ENCODE peak calls at places on chromosome 17, in six cellular contexts. F is NCI-H446; O is kidney glomerular epithelial cell; W is foreskin fibroblast; A is activated naive CD4-positive, alpha-beta T cell; Q is HFFc6. Y is an unnamed sample.

GRCh38 chr17:35708149-35708548 is 23.3 kb upstream of the RASL10B start:
- DNase-seq in O (no peak), A (no peak), W (no peak), F (no peak), Q (no peak), Y (no peak)

GRCh38 chr17:13671341-13671740 is 69.6 kb upstream of the HS3ST3A1 start:
- DNase-seq in F (no peak), W (no peak), O (no peak), A (no peak), Q (no peak), Y (no peak)

GRCh38 chr17:2952174-2952845 is 111.1 kb downstream of the OR1D5 start:
- DNase-seq in Q (no peak), O (peak), F (no peak), A (no peak), W (no peak), Y (no peak)

GRCh38 chr17:66545918-66546317 is 243.5 kb downstream of the PRKCA start:
- DNase-seq in O (no peak), A (no peak), F (no peak), Q (no peak), W (no peak), Y (no peak)

GRCh38 chr17:28041844-28042656 is 427 bp upstream of the NLK start:
- DNase-seq in W (peak), O (peak), A (no peak), Q (no peak), F (no peak), Y (no peak)

GRCh38 chr17:6683730-6684459 is 29.3 kb downstream of the SLC13A5 start:
- DNase-seq in A (no peak), Q (no peak), W (no peak), F (no peak), O (no peak), Y (no peak)

GRCh38 chr17:66533572-66533971 is 231.2 kb downstream of the PRKCA start:
- DNase-seq in Q (no peak), F (no peak), O (peak), W (no peak), A (no peak), Y (no peak)

GRCh38 chr17:47888293-47888692 is 7.7 kb upstream of the SP2 start:
- DNase-seq in W (no peak), A (no peak), O (no peak), F (no peak), Q (no peak), Y (no peak)

GRCh38 chr17:63702223-63702577 is 2.3 kb upstream of the LIMD2 start:
- DNase-seq in F (no peak), A (no peak), Q (no peak), O (no peak), W (no peak), Y (no peak)

GRCh38 chr17:4856271-4856936 is 23.3 kb downstream of the MINK1 start:
- DNase-seq in A (no peak), F (no peak), Q (no peak), W (no peak), O (no peak), Y (no peak)

GRCh38 chr17:15260376-15261062 is 4.6 kb downstream of the PMP22 start:
- DNase-seq in F (peak), A (no peak), O (peak), W (peak), Q (peak), Y (no peak)

GRCh38 chr17:62627904-62628603 is 584 bp downstream of the MRC2 start:
- DNase-seq in O (peak), F (no peak), Q (peak), W (peak), A (no peak), Y (no peak)

GRCh38 chr17:2926019-2926650 is 129.9 kb downstream of the RAP1GAP2 start:
- DNase-seq in O (peak), A (no peak), F (no peak), W (no peak), Q (peak), Y (no peak)

GRCh38 chr17:16197276-16197675 is 18.1 kb downstream of the NCOR1 start:
- DNase-seq in W (peak), Q (no peak), A (no peak), O (no peak), F (no peak), Y (no peak)

GRCh38 chr17:28133562-28133970 is 91.1 kb downstream of the NLK start:
- DNase-seq in Q (peak), O (peak), F (no peak), W (peak), A (no peak), Y (no peak)

GRCh38 chr17:28725660-28726395 is at the start of gene TLCD1:
- DNase-seq in O (no peak), A (peak), F (peak), Q (peak), W (peak), Y (no peak)

GRCh38 chr17:35743911-35744328 is 9.1 kb downstream of the GAS2L2 start:
- DNase-seq in W (no peak), F (no peak), O (peak), Q (peak), A (no peak), Y (no peak)

GRCh38 chr17:67993153-67993997 is 2.9 kb downstream of the C17orf58 start:
- DNase-seq in F (peak), A (peak), W (peak), Q (peak), O (peak), Y (no peak)

GRCh38 chr17:1107777-1108559 is 71.8 kb downstream of the ABR start:
- DNase-seq in O (no peak), Q (peak), A (no peak), W (no peak), F (no peak), Y (no peak)

GRCh38 chr17:33873218-33873617 is 381.9 kb upstream of the CCL2 start:
- DNase-seq in F (no peak), A (no peak), W (no peak), O (no peak), Q (no peak), Y (no peak)

GRCh38 chr17:82267575-82268379 is 5.7 kb downstream of the CSNK1D start:
- DNase-seq in O (peak), Q (peak), W (peak), A (no peak), F (no peak), Y (peak)

GRCh38 chr17:73432624-73433190 is 120.9 kb upstream of the CDC42EP4 start:
- DNase-seq in A (no peak), W (no peak), F (no peak), Q (no peak), O (no peak), Y (no peak)

Y was measured in epithelial cell of proximal tubule.